ENCODE peak calls at places on chromosomes 1 and 21, in four cellular contexts. S is GM12878, V is SK-N-SH, A is HepG2. E is an unnamed sample.

GRCh38 chr1:84298336-84298687 is 3.2 kb upstream of the SAMD13 start:
- DNase-seq in S (no peak), A (no peak), V (peak), E (peak)

GRCh38 chr1:95171270-95172245 is 54.4 kb downstream of the TLCD4 start:
- DNase-seq in A (no peak), S (no peak), V (no peak), E (no peak)

GRCh38 chr1:9018372-9018771 is 7.9 kb downstream of the SLC2A7 start:
- DNase-seq in S (no peak), V (no peak), A (no peak), E (no peak)

GRCh38 chr21:14962217-14962616 is 102.6 kb downstream of the NRIP1 start:
- DNase-seq in S (no peak), A (no peak), V (no peak), E (no peak)

GRCh38 chr1:224357626-224358124 is 996 bp downstream of the CNIH4 start:
- DNase-seq in A (peak), V (peak), S (no peak), E (peak)

GRCh38 chr1:3071507-3072177 is 2.6 kb downstream of the PRDM16 start:
- DNase-seq in A (no peak), V (no peak), S (no peak), E (no peak)

GRCh38 chr1:240786880-240787279 is 174.9 kb upstream of the GREM2 start:
- DNase-seq in V (no peak), A (no peak), S (no peak), E (no peak)

GRCh38 chr1:116931016-116931918 is 21.6 kb downstream of the PTGFRN start:
- DNase-seq in S (no peak), A (no peak), V (no peak), E (no peak)

GRCh38 chr1:179288977-179289376 is 4.6 kb upstream of the SOAT1 start:
- DNase-seq in S (no peak), V (no peak), A (no peak), E (no peak)

GRCh38 chr1:202029171-202029665 is 18.8 kb downstream of the ELF3 start:
- DNase-seq in A (no peak), S (no peak), V (no peak), E (peak)

GRCh38 chr1:209611771-209612570 is 28.5 kb downstream of the CAMK1G start:
- DNase-seq in S (no peak), A (no peak), V (no peak), E (no peak)

DNA sequence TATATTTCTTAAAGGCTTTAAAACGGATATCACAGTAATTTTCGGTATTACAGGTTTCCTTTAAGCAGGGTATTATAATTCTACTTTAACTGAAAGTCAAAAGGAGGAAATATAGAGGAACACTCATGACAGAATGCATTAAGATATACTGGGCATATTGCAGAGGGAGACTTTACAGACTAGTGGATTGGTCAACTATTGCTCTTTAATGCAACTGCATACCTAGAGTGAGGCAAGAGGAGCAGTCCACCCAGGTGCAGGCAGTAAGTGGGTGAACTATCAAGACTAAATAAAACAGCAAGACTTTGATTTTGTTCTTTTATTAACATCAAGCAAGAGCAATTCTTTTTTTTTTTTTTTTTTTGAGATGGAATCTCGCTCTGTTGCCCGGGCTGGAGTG is 10.5 kb downstream of the SCAF4 start:
- DNase-seq in A (no peak), V (no peak), S (no peak), E (no peak)
- H3K4me2 ChIP-seq in A (no peak), V (no peak), S (no peak), E (no peak)

GRCh38 chr1:15669864-15670263 is 14.3 kb upstream of the PLEKHM2 start:
- DNase-seq in A (no peak), V (no peak), S (no peak), E (no peak)

GRCh38 chr1:15671430-15671829 is 12.7 kb upstream of the PLEKHM2 start:
- DNase-seq in S (no peak), V (no peak), A (no peak), E (no peak)

GRCh38 chr1:15668089-15668754 is 15.9 kb upstream of the PLEKHM2 start:
- DNase-seq in V (no peak), S (no peak), A (no peak), E (no peak)

GRCh38 chr1:15667362-15667761 is 16.8 kb upstream of the PLEKHM2 start:
- DNase-seq in S (no peak), V (no peak), A (no peak), E (no peak)

DNA sequence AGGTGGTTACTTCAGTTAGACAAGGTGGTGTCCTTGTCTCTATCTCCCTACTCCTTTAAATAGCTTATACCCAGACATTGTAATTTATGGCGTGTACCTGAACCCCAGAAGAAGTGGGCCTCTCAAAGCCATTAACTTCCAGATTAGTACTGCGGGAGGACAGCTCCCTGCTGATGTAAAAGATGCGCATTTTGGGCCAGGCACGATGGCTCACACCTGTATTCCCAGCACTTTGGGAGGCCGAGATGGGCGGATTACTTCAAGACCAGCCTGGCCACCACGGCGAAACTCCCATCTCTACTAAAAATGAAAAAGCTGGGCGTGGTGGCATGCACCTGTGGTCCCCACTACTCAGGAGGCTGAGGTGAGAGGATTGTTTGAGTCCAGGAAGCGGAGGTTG is 15.0 kb upstream of the PLEKHM2 start:
- DNase-seq in V (no peak), S (no peak), A (no peak), E (no peak)
- TF ChIP-seq PBX3 in V (no peak), S (no peak), A (no peak), E (no peak)

GRCh38 chr1:228998179-228998578 is 262.9 kb downstream of the RHOU start:
- DNase-seq in A (no peak), V (no peak), S (no peak), E (no peak)
- H3K4me2 ChIP-seq in A (no peak), V (no peak), S (no peak), E (no peak)

DNA sequence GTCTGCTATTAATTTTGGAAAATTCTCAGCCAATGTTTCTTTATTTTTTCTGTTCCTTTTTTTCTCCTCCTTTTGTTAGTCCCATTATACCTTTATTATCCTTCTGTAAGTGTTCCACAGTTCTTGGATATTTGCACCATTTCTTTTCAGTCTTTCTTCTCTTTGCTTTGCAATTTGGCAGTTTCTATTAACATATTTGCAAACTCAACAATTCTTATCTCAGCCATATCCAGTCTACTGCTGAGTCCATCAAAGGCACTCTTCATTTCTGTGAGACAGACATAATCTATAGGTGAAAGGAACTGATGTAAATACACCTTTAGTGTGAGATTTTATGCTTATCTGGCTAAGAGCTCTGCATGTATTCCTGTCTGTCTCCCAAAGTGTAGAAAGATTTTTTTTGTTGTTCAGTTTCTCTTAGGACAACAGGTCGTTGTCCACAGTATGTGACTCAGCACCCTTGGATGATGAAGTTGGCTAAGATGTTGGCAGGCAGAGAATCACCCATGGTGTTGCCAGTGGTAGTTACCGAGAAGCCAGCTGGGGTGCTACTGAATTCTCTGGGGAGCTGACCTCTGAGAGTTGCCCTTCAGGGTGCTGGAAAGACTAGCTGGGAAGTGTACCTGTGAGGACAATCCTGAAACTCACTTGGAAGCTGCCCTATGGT is 38.4 kb downstream of the LEPR start:
- DNase-seq in A (no peak), V (no peak), S (no peak), E (no peak)
- TF ChIP-seq PBX3 in A (no peak), V (no peak), S (no peak), E (no peak)

DNA sequence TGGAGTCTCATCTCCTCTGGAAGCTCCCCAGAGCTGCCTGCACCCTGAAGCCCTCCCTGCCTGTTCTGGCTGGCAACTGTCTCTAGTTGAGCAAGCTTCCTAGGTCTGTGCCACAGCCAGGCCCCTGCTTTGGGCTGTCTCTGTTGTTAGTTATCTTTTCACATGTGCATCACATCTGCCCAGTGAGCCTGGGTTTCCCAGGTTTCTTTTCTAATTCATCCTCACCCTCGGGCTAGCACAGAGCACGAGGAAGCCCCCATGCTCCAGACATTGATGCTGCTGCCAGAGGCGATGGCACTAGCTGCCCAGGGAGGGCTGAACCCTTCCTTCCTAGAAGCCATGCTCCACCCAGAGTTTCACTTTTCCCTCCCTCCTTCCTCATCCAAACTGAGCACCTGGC is 27.2 kb downstream of the RASSF5 start:
- DNase-seq in V (peak), A (no peak), S (no peak), E (no peak)
- H3K4me2 ChIP-seq in V (no peak), A (no peak), S (no peak), E (no peak)

GRCh38 chr1:29478879-29479278 is 242.6 kb downstream of the PTPRU start:
- DNase-seq in A (no peak), V (no peak), S (no peak), E (no peak)

GRCh38 chr1:29485096-29485925 is 249.0 kb downstream of the PTPRU start:
- DNase-seq in S (no peak), V (no peak), A (no peak), E (no peak)

GRCh38 chr1:29482064-29482463 is 245.7 kb downstream of the PTPRU start:
- DNase-seq in S (no peak), V (no peak), A (no peak), E (no peak)

GRCh38 chr1:29481031-29481430 is 244.7 kb downstream of the PTPRU start:
- DNase-seq in V (no peak), A (no peak), S (no peak), E (no peak)

DNA sequence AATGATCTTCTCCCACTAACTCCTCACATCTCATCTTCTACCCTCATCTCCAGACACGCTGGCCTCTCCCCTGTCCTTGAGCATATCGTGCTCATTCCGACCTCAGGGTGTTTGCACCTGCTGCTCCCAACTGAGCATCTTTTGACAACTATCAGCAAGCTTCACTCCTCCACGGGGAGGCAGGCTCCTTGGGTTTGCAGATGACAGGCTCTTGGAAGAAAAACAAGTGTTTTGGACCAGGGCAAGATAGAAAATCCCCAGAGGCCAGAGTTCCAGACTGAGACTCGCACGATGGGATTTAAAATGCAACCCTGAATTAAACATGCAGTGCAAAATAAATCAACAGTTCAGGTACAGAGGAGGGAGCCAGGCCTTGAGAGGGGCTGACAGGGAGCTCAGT is 246.7 kb downstream of the PTPRU start:
- DNase-seq in A (no peak), V (no peak), S (no peak), E (no peak)
- TF ChIP-seq PBX3 in A (no peak), V (no peak), S (no peak), E (no peak)

GRCh38 chr1:220342853-220343252 is 70.6 kb upstream of the RAB3GAP2 start:
- DNase-seq in A (no peak), S (no peak), V (no peak), E (no peak)
- H3K4me2 ChIP-seq in A (no peak), S (no peak), V (no peak), E (no peak)

DNA sequence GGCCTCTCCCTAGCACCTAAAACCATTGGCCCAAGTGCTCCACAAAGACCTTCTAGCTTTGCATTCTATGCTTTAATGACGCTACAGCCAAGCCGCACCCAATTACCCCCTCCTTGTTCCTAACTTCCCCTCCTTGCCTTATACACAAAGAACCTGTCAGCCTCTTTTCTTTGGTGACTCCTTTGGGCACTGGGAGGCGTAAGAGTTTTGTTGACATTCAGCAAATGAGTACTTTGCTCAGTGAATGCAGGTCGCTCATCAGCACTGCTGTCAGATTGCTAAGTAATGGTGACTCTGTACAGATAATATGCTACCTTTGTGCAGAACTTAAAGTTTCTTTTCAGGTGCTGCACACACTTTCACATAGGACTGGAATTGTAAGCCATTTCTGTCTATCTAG is 187.6 kb upstream of the FAM78B start:
- DNase-seq in S (no peak), V (no peak), A (peak), E (no peak)
- TF ChIP-seq PBX3 in S (no peak), V (no peak), A (no peak), E (no peak)